ENCODE peak calls at places on chromosomes 12 and 14, in ten cellular contexts. One of them, this sample, is unnamed.

GRCh38 chr14:95507701-95508103 is 8.7 kb downstream of the SYNE3 start:
- DNase-seq in cardiac fibroblast: peak
- DNase-seq in cardiac septum: no peak
- DNase-seq in NCI-H748 treated with DMSO at 0.1 percent for 48 hours: no peak
- DNase-seq in stimulated activated CD4-positive, alpha-beta T cell treated with anti-CD3 and anti-CD28 coated beads, Interleukin-12 subunit alpha, Interleukin-12 subunit beta, amount 100 ng/mL, for 4 hours: no peak
- DNase-seq in neural crest cell: no peak
- DNase-seq in activated B cell treated with CpG ODN at 0.5 μM for 24 hours: no peak
- DNase-seq in AG09309: no peak
- DNase-seq in AG20443: peak
- DNase-seq in stromal cell of bone marrow: no peak
- DNase-seq in this sample: no peak

GRCh38 chr12:132018193-132018916 is 68.6 kb downstream of the EP400 start:
- DNase-seq in cardiac fibroblast: no peak
- DNase-seq in stromal cell of bone marrow: no peak
- DNase-seq in cardiac septum: no peak
- DNase-seq in NCI-H748 treated with DMSO at 0.1 percent for 48 hours: no peak
- DNase-seq in stimulated activated CD4-positive, alpha-beta T cell treated with anti-CD3 and anti-CD28 coated beads, Interleukin-12 subunit alpha, Interleukin-12 subunit beta, amount 100 ng/mL, for 4 hours: no peak
- DNase-seq in AG20443: peak
- DNase-seq in AG09309: no peak
- DNase-seq in neural crest cell: no peak
- DNase-seq in activated B cell treated with CpG ODN at 0.5 μM for 24 hours: no peak
- DNase-seq in this sample: no peak

GRCh38 chr14:52235866-52236510 is 31.5 kb upstream of the PTGDR start:
- DNase-seq in AG09309: no peak
- DNase-seq in neural crest cell: no peak
- DNase-seq in cardiac fibroblast: no peak
- DNase-seq in NCI-H748 treated with DMSO at 0.1 percent for 48 hours: no peak
- DNase-seq in AG20443: no peak
- DNase-seq in stimulated activated CD4-positive, alpha-beta T cell treated with anti-CD3 and anti-CD28 coated beads, Interleukin-12 subunit alpha, Interleukin-12 subunit beta, amount 100 ng/mL, for 4 hours: no peak
- DNase-seq in stromal cell of bone marrow: no peak
- DNase-seq in cardiac septum: no peak
- DNase-seq in activated B cell treated with CpG ODN at 0.5 μM for 24 hours: no peak
- DNase-seq in this sample: no peak

GRCh38 chr14:106277503-106277902 is 751.1 kb downstream of the TMEM121 start:
- DNase-seq in activated B cell treated with CpG ODN at 0.5 μM for 24 hours: no peak
- DNase-seq in stromal cell of bone marrow: no peak
- DNase-seq in AG09309: no peak
- DNase-seq in AG20443: no peak
- DNase-seq in stimulated activated CD4-positive, alpha-beta T cell treated with anti-CD3 and anti-CD28 coated beads, Interleukin-12 subunit alpha, Interleukin-12 subunit beta, amount 100 ng/mL, for 4 hours: peak
- DNase-seq in cardiac fibroblast: no peak
- DNase-seq in NCI-H748 treated with DMSO at 0.1 percent for 48 hours: no peak
- DNase-seq in neural crest cell: no peak
- DNase-seq in cardiac septum: no peak
- DNase-seq in this sample: no peak

GRCh38 chr12:74963304-74963703 is 246.3 kb downstream of the KCNC2 start:
- DNase-seq in stimulated activated CD4-positive, alpha-beta T cell treated with anti-CD3 and anti-CD28 coated beads, Interleukin-12 subunit alpha, Interleukin-12 subunit beta, amount 100 ng/mL, for 4 hours: no peak
- DNase-seq in NCI-H748 treated with DMSO at 0.1 percent for 48 hours: no peak
- DNase-seq in activated B cell treated with CpG ODN at 0.5 μM for 24 hours: no peak
- DNase-seq in AG20443: no peak
- DNase-seq in AG09309: no peak
- DNase-seq in stromal cell of bone marrow: no peak
- DNase-seq in cardiac fibroblast: no peak
- DNase-seq in neural crest cell: no peak
- DNase-seq in cardiac septum: no peak
- DNase-seq in this sample: no peak

GRCh38 chr12:32016680-32017482 is 57.7 kb downstream of the RESF1 start:
- DNase-seq in cardiac septum: no peak
- DNase-seq in cardiac fibroblast: no peak
- DNase-seq in AG09309: no peak
- DNase-seq in AG20443: no peak
- DNase-seq in stromal cell of bone marrow: no peak
- DNase-seq in neural crest cell: no peak
- DNase-seq in NCI-H748 treated with DMSO at 0.1 percent for 48 hours: no peak
- DNase-seq in stimulated activated CD4-positive, alpha-beta T cell treated with anti-CD3 and anti-CD28 coated beads, Interleukin-12 subunit alpha, Interleukin-12 subunit beta, amount 100 ng/mL, for 4 hours: no peak
- DNase-seq in activated B cell treated with CpG ODN at 0.5 μM for 24 hours: no peak
- DNase-seq in this sample: no peak

GRCh38 chr14:63287661-63288483 is 30.9 kb downstream of the GPHB5 start:
- DNase-seq in stromal cell of bone marrow: no peak
- DNase-seq in AG20443: peak
- DNase-seq in activated B cell treated with CpG ODN at 0.5 μM for 24 hours: no peak
- DNase-seq in stimulated activated CD4-positive, alpha-beta T cell treated with anti-CD3 and anti-CD28 coated beads, Interleukin-12 subunit alpha, Interleukin-12 subunit beta, amount 100 ng/mL, for 4 hours: no peak
- DNase-seq in NCI-H748 treated with DMSO at 0.1 percent for 48 hours: no peak
- DNase-seq in neural crest cell: no peak
- DNase-seq in cardiac fibroblast: no peak
- DNase-seq in cardiac septum: no peak
- DNase-seq in AG09309: peak
- DNase-seq in this sample: no peak

GRCh38 chr14:85576848-85577541 is 47.1 kb downstream of the FLRT2 start:
- DNase-seq in stromal cell of bone marrow: no peak
- DNase-seq in cardiac fibroblast: no peak
- DNase-seq in stimulated activated CD4-positive, alpha-beta T cell treated with anti-CD3 and anti-CD28 coated beads, Interleukin-12 subunit alpha, Interleukin-12 subunit beta, amount 100 ng/mL, for 4 hours: no peak
- DNase-seq in AG09309: no peak
- DNase-seq in activated B cell treated with CpG ODN at 0.5 μM for 24 hours: no peak
- DNase-seq in neural crest cell: no peak
- DNase-seq in cardiac septum: no peak
- DNase-seq in NCI-H748 treated with DMSO at 0.1 percent for 48 hours: no peak
- DNase-seq in AG20443: no peak
- DNase-seq in this sample: no peak

GRCh38 chr12:25997401-25997973 is 39.0 kb downstream of the RASSF8 start:
- DNase-seq in activated B cell treated with CpG ODN at 0.5 μM for 24 hours: no peak
- DNase-seq in cardiac fibroblast: peak
- DNase-seq in cardiac septum: no peak
- DNase-seq in stimulated activated CD4-positive, alpha-beta T cell treated with anti-CD3 and anti-CD28 coated beads, Interleukin-12 subunit alpha, Interleukin-12 subunit beta, amount 100 ng/mL, for 4 hours: no peak
- DNase-seq in AG20443: peak
- DNase-seq in stromal cell of bone marrow: peak
- DNase-seq in neural crest cell: no peak
- DNase-seq in AG09309: peak
- DNase-seq in NCI-H748 treated with DMSO at 0.1 percent for 48 hours: no peak
- DNase-seq in this sample: no peak

GRCh38 chr14:65074449-65075155 is 27.7 kb downstream of the MAX start:
- DNase-seq in NCI-H748 treated with DMSO at 0.1 percent for 48 hours: no peak
- DNase-seq in AG09309: no peak
- DNase-seq in cardiac fibroblast: peak
- DNase-seq in cardiac septum: no peak
- DNase-seq in activated B cell treated with CpG ODN at 0.5 μM for 24 hours: no peak
- DNase-seq in stimulated activated CD4-positive, alpha-beta T cell treated with anti-CD3 and anti-CD28 coated beads, Interleukin-12 subunit alpha, Interleukin-12 subunit beta, amount 100 ng/mL, for 4 hours: no peak
- DNase-seq in stromal cell of bone marrow: no peak
- DNase-seq in AG20443: no peak
- DNase-seq in neural crest cell: no peak
- DNase-seq in this sample: no peak

GRCh38 chr12:52045794-52046199 is 5.4 kb upstream of the NR4A1 start:
- DNase-seq in AG20443: no peak
- DNase-seq in cardiac fibroblast: peak
- DNase-seq in AG09309: no peak
- DNase-seq in neural crest cell: no peak
- DNase-seq in NCI-H748 treated with DMSO at 0.1 percent for 48 hours: no peak
- DNase-seq in activated B cell treated with CpG ODN at 0.5 μM for 24 hours: no peak
- DNase-seq in cardiac septum: peak
- DNase-seq in stromal cell of bone marrow: no peak
- DNase-seq in stimulated activated CD4-positive, alpha-beta T cell treated with anti-CD3 and anti-CD28 coated beads, Interleukin-12 subunit alpha, Interleukin-12 subunit beta, amount 100 ng/mL, for 4 hours: no peak
- DNase-seq in this sample: no peak

GRCh38 chr14:105840266-105841021 is 314.1 kb downstream of the TMEM121 start:
- DNase-seq in stimulated activated CD4-positive, alpha-beta T cell treated with anti-CD3 and anti-CD28 coated beads, Interleukin-12 subunit alpha, Interleukin-12 subunit beta, amount 100 ng/mL, for 4 hours: no peak
- DNase-seq in activated B cell treated with CpG ODN at 0.5 μM for 24 hours: no peak
- DNase-seq in AG09309: no peak
- DNase-seq in neural crest cell: no peak
- DNase-seq in stromal cell of bone marrow: no peak
- DNase-seq in cardiac septum: no peak
- DNase-seq in AG20443: peak
- DNase-seq in cardiac fibroblast: no peak
- DNase-seq in NCI-H748 treated with DMSO at 0.1 percent for 48 hours: no peak
- DNase-seq in this sample: no peak

GRCh38 chr12:132589856-132590255 is 20.5 kb downstream of the LRCOL1 start:
- DNase-seq in neural crest cell: no peak
- DNase-seq in cardiac septum: no peak
- DNase-seq in stromal cell of bone marrow: no peak
- DNase-seq in AG20443: no peak
- DNase-seq in cardiac fibroblast: no peak
- DNase-seq in AG09309: no peak
- DNase-seq in stimulated activated CD4-positive, alpha-beta T cell treated with anti-CD3 and anti-CD28 coated beads, Interleukin-12 subunit alpha, Interleukin-12 subunit beta, amount 100 ng/mL, for 4 hours: no peak
- DNase-seq in NCI-H748 treated with DMSO at 0.1 percent for 48 hours: no peak
- DNase-seq in activated B cell treated with CpG ODN at 0.5 μM for 24 hours: no peak
- DNase-seq in this sample: no peak

GRCh38 chr12:93954160-93955112 is 193.9 kb upstream of the PLXNC1 start:
- DNase-seq in AG09309: no peak
- DNase-seq in NCI-H748 treated with DMSO at 0.1 percent for 48 hours: no peak
- DNase-seq in neural crest cell: no peak
- DNase-seq in cardiac septum: no peak
- DNase-seq in cardiac fibroblast: peak
- DNase-seq in stromal cell of bone marrow: peak
- DNase-seq in activated B cell treated with CpG ODN at 0.5 μM for 24 hours: no peak
- DNase-seq in stimulated activated CD4-positive, alpha-beta T cell treated with anti-CD3 and anti-CD28 coated beads, Interleukin-12 subunit alpha, Interleukin-12 subunit beta, amount 100 ng/mL, for 4 hours: no peak
- DNase-seq in AG20443: peak
- DNase-seq in this sample: no peak

GRCh38 chr14:40847496-40847895 is 759.2 kb upstream of the LRFN5 start:
- DNase-seq in cardiac septum: no peak
- DNase-seq in NCI-H748 treated with DMSO at 0.1 percent for 48 hours: no peak
- DNase-seq in stromal cell of bone marrow: no peak
- DNase-seq in cardiac fibroblast: no peak
- DNase-seq in activated B cell treated with CpG ODN at 0.5 μM for 24 hours: no peak
- DNase-seq in AG09309: no peak
- DNase-seq in AG20443: no peak
- DNase-seq in neural crest cell: no peak
- DNase-seq in stimulated activated CD4-positive, alpha-beta T cell treated with anti-CD3 and anti-CD28 coated beads, Interleukin-12 subunit alpha, Interleukin-12 subunit beta, amount 100 ng/mL, for 4 hours: no peak
- DNase-seq in this sample: no peak

GRCh38 chr12:66048843-66049537 is 81.6 kb downstream of the LLPH start:
- DNase-seq in stromal cell of bone marrow: no peak
- DNase-seq in cardiac septum: no peak
- DNase-seq in cardiac fibroblast: peak
- DNase-seq in stimulated activated CD4-positive, alpha-beta T cell treated with anti-CD3 and anti-CD28 coated beads, Interleukin-12 subunit alpha, Interleukin-12 subunit beta, amount 100 ng/mL, for 4 hours: no peak
- DNase-seq in NCI-H748 treated with DMSO at 0.1 percent for 48 hours: no peak
- DNase-seq in neural crest cell: no peak
- DNase-seq in activated B cell treated with CpG ODN at 0.5 μM for 24 hours: no peak
- DNase-seq in AG09309: no peak
- DNase-seq in AG20443: peak
- DNase-seq in this sample: no peak

GRCh38 chr14:89237923-89238529 is 179.0 kb downstream of the FOXN3 start:
- DNase-seq in cardiac septum: no peak
- DNase-seq in stromal cell of bone marrow: no peak
- DNase-seq in stimulated activated CD4-positive, alpha-beta T cell treated with anti-CD3 and anti-CD28 coated beads, Interleukin-12 subunit alpha, Interleukin-12 subunit beta, amount 100 ng/mL, for 4 hours: no peak
- DNase-seq in cardiac fibroblast: peak
- DNase-seq in AG20443: peak
- DNase-seq in NCI-H748 treated with DMSO at 0.1 percent for 48 hours: no peak
- DNase-seq in activated B cell treated with CpG ODN at 0.5 μM for 24 hours: no peak
- DNase-seq in AG09309: no peak
- DNase-seq in neural crest cell: no peak
- DNase-seq in this sample: no peak

GRCh38 chr14:25953532-25954144 is 644.2 kb downstream of the NOVA1 start:
- DNase-seq in AG09309: no peak
- DNase-seq in NCI-H748 treated with DMSO at 0.1 percent for 48 hours: no peak
- DNase-seq in activated B cell treated with CpG ODN at 0.5 μM for 24 hours: no peak
- DNase-seq in cardiac fibroblast: peak
- DNase-seq in cardiac septum: no peak
- DNase-seq in stromal cell of bone marrow: peak
- DNase-seq in neural crest cell: no peak
- DNase-seq in AG20443: no peak
- DNase-seq in stimulated activated CD4-positive, alpha-beta T cell treated with anti-CD3 and anti-CD28 coated beads, Interleukin-12 subunit alpha, Interleukin-12 subunit beta, amount 100 ng/mL, for 4 hours: no peak
- DNase-seq in this sample: no peak

GRCh38 chr12:4828176-4828575 is 81.5 kb upstream of the KCNA1 start:
- DNase-seq in stimulated activated CD4-positive, alpha-beta T cell treated with anti-CD3 and anti-CD28 coated beads, Interleukin-12 subunit alpha, Interleukin-12 subunit beta, amount 100 ng/mL, for 4 hours: no peak
- DNase-seq in cardiac fibroblast: no peak
- DNase-seq in stromal cell of bone marrow: no peak
- DNase-seq in neural crest cell: no peak
- DNase-seq in AG09309: no peak
- DNase-seq in AG20443: no peak
- DNase-seq in NCI-H748 treated with DMSO at 0.1 percent for 48 hours: no peak
- DNase-seq in cardiac septum: no peak
- DNase-seq in activated B cell treated with CpG ODN at 0.5 μM for 24 hours: no peak
- DNase-seq in this sample: no peak

GRCh38 chr12:120625557-120626419 is 14.6 kb upstream of the CABP1 start:
- DNase-seq in cardiac fibroblast: no peak
- DNase-seq in stromal cell of bone marrow: no peak
- DNase-seq in AG20443: no peak
- DNase-seq in neural crest cell: no peak
- DNase-seq in stimulated activated CD4-positive, alpha-beta T cell treated with anti-CD3 and anti-CD28 coated beads, Interleukin-12 subunit alpha, Interleukin-12 subunit beta, amount 100 ng/mL, for 4 hours: no peak
- DNase-seq in AG09309: no peak
- DNase-seq in activated B cell treated with CpG ODN at 0.5 μM for 24 hours: no peak
- DNase-seq in cardiac septum: no peak
- DNase-seq in NCI-H748 treated with DMSO at 0.1 percent for 48 hours: no peak
- DNase-seq in this sample: no peak

GRCh38 chr12:32163596-32163995 is 56.9 kb downstream of the BICD1 start:
- DNase-seq in cardiac fibroblast: no peak
- DNase-seq in NCI-H748 treated with DMSO at 0.1 percent for 48 hours: no peak
- DNase-seq in cardiac septum: no peak
- DNase-seq in activated B cell treated with CpG ODN at 0.5 μM for 24 hours: no peak
- DNase-seq in stromal cell of bone marrow: peak
- DNase-seq in AG09309: no peak
- DNase-seq in stimulated activated CD4-positive, alpha-beta T cell treated with anti-CD3 and anti-CD28 coated beads, Interleukin-12 subunit alpha, Interleukin-12 subunit beta, amount 100 ng/mL, for 4 hours: no peak
- DNase-seq in AG20443: no peak
- DNase-seq in neural crest cell: no peak
- DNase-seq in this sample: no peak

GRCh38 chr12:56487448-56488040 is 417 bp downstream of the GLS2 start:
- DNase-seq in cardiac septum: no peak
- DNase-seq in AG09309: no peak
- DNase-seq in activated B cell treated with CpG ODN at 0.5 μM for 24 hours: no peak
- DNase-seq in stromal cell of bone marrow: no peak
- DNase-seq in stimulated activated CD4-positive, alpha-beta T cell treated with anti-CD3 and anti-CD28 coated beads, Interleukin-12 subunit alpha, Interleukin-12 subunit beta, amount 100 ng/mL, for 4 hours: peak
- DNase-seq in cardiac fibroblast: peak
- DNase-seq in AG20443: peak
- DNase-seq in neural crest cell: peak
- DNase-seq in NCI-H748 treated with DMSO at 0.1 percent for 48 hours: peak
- DNase-seq in this sample: no peak

GRCh38 chr12:53170876-53171724 is 9.4 kb upstream of the ZNF740 start:
- DNase-seq in NCI-H748 treated with DMSO at 0.1 percent for 48 hours: no peak
- DNase-seq in cardiac septum: no peak
- DNase-seq in AG20443: peak
- DNase-seq in stromal cell of bone marrow: no peak
- DNase-seq in cardiac fibroblast: no peak
- DNase-seq in stimulated activated CD4-positive, alpha-beta T cell treated with anti-CD3 and anti-CD28 coated beads, Interleukin-12 subunit alpha, Interleukin-12 subunit beta, amount 100 ng/mL, for 4 hours: no peak
- DNase-seq in AG09309: no peak
- DNase-seq in neural crest cell: no peak
- DNase-seq in activated B cell treated with CpG ODN at 0.5 μM for 24 hours: no peak
- DNase-seq in this sample: no peak

GRCh38 chr12:88958153-88958552 is 377.9 kb upstream of the KITLG start:
- DNase-seq in NCI-H748 treated with DMSO at 0.1 percent for 48 hours: peak
- DNase-seq in AG09309: no peak
- DNase-seq in stromal cell of bone marrow: no peak
- DNase-seq in stimulated activated CD4-positive, alpha-beta T cell treated with anti-CD3 and anti-CD28 coated beads, Interleukin-12 subunit alpha, Interleukin-12 subunit beta, amount 100 ng/mL, for 4 hours: no peak
- DNase-seq in activated B cell treated with CpG ODN at 0.5 μM for 24 hours: no peak
- DNase-seq in AG20443: no peak
- DNase-seq in cardiac fibroblast: no peak
- DNase-seq in neural crest cell: no peak
- DNase-seq in cardiac septum: no peak
- DNase-seq in this sample: no peak

GRCh38 chr14:38127784-38128183 is 79.9 kb upstream of the SSTR1 start:
- DNase-seq in activated B cell treated with CpG ODN at 0.5 μM for 24 hours: no peak
- DNase-seq in stromal cell of bone marrow: no peak
- DNase-seq in cardiac fibroblast: peak
- DNase-seq in AG20443: peak
- DNase-seq in NCI-H748 treated with DMSO at 0.1 percent for 48 hours: no peak
- DNase-seq in AG09309: no peak
- DNase-seq in stimulated activated CD4-positive, alpha-beta T cell treated with anti-CD3 and anti-CD28 coated beads, Interleukin-12 subunit alpha, Interleukin-12 subunit beta, amount 100 ng/mL, for 4 hours: no peak
- DNase-seq in neural crest cell: no peak
- DNase-seq in cardiac septum: no peak
- DNase-seq in this sample: no peak